ENCODE peak calls at places on chromosome 19, in four cellular contexts. Y is upper lobe of left lung, J is stomach, V is HL-60. S is an unnamed sample.

GRCh38 chr19:16640951-16641350 is 12.9 kb upstream of the MED26 start:
- DNase-seq in J (no peak), V (no peak), Y (no peak), S (no peak)

GRCh38 chr19:29539668-29540067 is 13.9 kb downstream of the VSTM2B start:
- DNase-seq in V (no peak), Y (no peak), J (no peak), S (peak)

GRCh38 chr19:4113398-4114088 is 10.4 kb downstream of the MAP2K2 start:
- DNase-seq in V (no peak), J (no peak), Y (no peak), S (no peak)

GRCh38 chr19:56507446-56508281 is at the start of gene ZNF471:
- DNase-seq in J (peak), V (peak), Y (peak), S (peak)

GRCh38 chr19:7925171-7925837 is 631 bp downstream of the CTXN1 start:
- DNase-seq in V (no peak), Y (peak), J (peak), S (peak)

GRCh38 chr19:10567696-10568443 is 909 bp downstream of the CDKN2D start:
- DNase-seq in J (no peak), V (no peak), Y (no peak), S (no peak)

GRCh38 chr19:38816131-38816750 is 3.5 kb upstream of the LGALS4 start:
- DNase-seq in V (no peak), Y (no peak), J (no peak), S (peak)

GRCh38 chr19:49590971-49591730 is at the start of gene PRR12:
- DNase-seq in V (peak), Y (peak), J (peak), S (peak)

GRCh38 chr19:51339687-51340656 is 2.0 kb downstream of the VSIG10L start:
- DNase-seq in J (peak), Y (peak), V (peak), S (peak)

GRCh38 chr19:42235181-42235580 is 7.2 kb downstream of the GSK3A start:
- DNase-seq in J (no peak), Y (no peak), V (no peak), S (no peak)

GRCh38 chr19:41928754-41929535 is 696 bp upstream of the ERFL start:
- DNase-seq in Y (no peak), J (no peak), V (peak), S (peak)

GRCh38 chr19:47421844-47422395 is 2.6 kb upstream of the MEIS3 start:
- DNase-seq in V (no peak), J (no peak), Y (no peak), S (no peak)

GRCh38 chr19:47723573-47723923 is 10.3 kb downstream of the EHD2 start:
- DNase-seq in V (peak), J (peak), Y (peak), S (no peak)

GRCh38 chr19:15629003-15629880 is 11.5 kb upstream of the CYP4F3 start:
- DNase-seq in V (peak), J (peak), Y (peak), S (peak)

GRCh38 chr19:58561373-58562125 is 3.1 kb upstream of the UBE2M start:
- DNase-seq in V (no peak), J (no peak), Y (no peak), S (peak)

GRCh38 chr19:15532779-15533521 is 24.6 kb downstream of the CYP4F22 start:
- DNase-seq in J (no peak), Y (no peak), V (peak), S (no peak)

GRCh38 chr19:54430306-54431254 is 15.3 kb downstream of the TTYH1 start:
- DNase-seq in J (no peak), Y (no peak), V (no peak), S (peak)

GRCh38 chr19:49422407-49423277 is 599 bp downstream of the PTH2 start:
- DNase-seq in Y (no peak), V (no peak), J (no peak), S (no peak)

GRCh38 chr19:29262085-29262484 is 49.1 kb upstream of the UQCRFS1 start:
- DNase-seq in Y (no peak), V (no peak), J (no peak), S (no peak)

GRCh38 chr19:42176649-42176989 is 40.9 kb downstream of the DEDD2 start:
- DNase-seq in J (peak), V (no peak), Y (no peak), S (no peak)

GRCh38 chr19:33024398-33024797 is 40.3 kb downstream of the RHPN2 start:
- DNase-seq in J (no peak), V (no peak), Y (no peak), S (no peak)

GRCh38 chr19:49570997-49571676 is 9.2 kb downstream of the NOSIP start:
- DNase-seq in Y (no peak), V (no peak), J (peak), S (no peak)

DNA sequence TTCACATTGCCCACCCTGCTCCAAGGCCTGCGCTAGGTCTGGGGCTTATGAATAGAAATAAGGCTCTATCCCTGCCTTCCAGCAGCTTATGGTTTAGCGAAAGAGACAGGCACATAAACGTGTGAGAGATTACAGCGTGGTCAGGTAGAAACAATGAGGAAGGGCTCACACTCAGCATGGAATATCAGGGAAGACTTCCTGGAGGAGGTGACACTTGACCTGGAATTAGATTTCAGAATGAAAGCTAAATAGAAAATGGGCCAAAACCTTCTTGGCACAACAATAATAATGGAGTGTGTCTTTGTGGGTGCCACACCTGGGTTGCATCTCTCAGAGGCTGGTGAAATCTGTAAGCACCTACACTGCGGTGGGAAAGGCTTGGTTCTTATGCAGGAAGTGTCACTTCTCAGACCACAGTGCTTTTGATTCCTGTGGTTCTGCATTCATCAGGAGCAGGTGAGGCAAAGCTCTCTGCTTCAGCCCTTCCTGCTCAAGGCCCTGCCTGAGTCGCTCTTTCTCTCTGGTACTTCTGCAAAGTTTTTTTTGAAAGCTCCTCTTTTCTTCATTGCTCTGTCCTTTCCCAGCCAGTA is 430.3 kb downstream of the ZNF536 start:
- DNase-seq in J (no peak), Y (no peak), V (no peak), S (no peak)
- H3K27ac ChIP-seq in J (no peak), Y (no peak), V (no peak), S (no peak)

GRCh38 chr19:2477141-2477710 is 1.3 kb downstream of the GADD45B start:
- DNase-seq in J (peak), Y (peak), V (no peak), S (peak)
- TF ChIP-seq POLR2AphosphoS5 in J (no peak), Y (peak), V (peak), S (peak)

DNA sequence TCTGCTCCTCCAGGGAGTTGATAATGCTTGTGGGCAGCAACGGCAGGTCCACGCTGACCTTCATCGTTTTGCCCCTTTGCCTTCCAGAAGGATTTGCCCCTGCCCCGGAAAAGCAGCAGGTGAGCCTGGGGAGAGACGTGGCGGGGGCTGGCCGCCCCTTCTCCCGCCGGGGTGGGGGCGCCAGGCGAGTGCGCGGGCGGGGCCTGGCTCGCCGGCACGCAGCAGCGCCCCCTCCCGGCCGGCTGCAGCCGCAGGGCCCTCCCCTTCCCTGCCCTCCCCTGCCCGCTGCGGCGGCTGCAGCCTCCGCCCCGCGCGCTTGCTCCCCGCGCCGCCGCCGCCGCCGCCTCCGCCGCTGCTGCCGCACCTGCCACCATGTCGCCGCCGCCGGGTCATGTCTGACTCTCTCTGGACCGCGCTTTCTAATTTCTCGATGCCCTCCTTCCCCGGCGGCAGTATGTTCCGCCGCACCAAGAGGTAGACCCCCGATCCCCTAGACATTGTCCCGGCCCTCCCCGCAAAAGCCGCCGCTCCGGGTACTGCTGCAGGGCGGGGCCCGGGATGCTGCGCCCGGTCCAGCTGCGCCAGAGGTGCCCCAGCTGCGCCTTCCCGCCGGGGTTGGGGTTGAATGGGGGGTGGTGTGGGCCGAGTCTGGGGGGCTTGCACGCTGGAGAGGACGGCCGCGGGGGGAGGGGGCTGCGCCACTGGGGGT is at the start of gene MAST1:
- DNase-seq in Y (peak), J (peak), V (peak), S (peak)
- TF ChIP-seq CTCF in Y (peak), J (peak), V (peak), S (no peak)

GRCh38 chr19:769610-770009 is 18.7 kb downstream of the MISP start:
- DNase-seq in J (no peak), Y (no peak), V (no peak), S (no peak)
- H3K27ac ChIP-seq in J (no peak), Y (no peak), V (no peak), S (no peak)

DNA sequence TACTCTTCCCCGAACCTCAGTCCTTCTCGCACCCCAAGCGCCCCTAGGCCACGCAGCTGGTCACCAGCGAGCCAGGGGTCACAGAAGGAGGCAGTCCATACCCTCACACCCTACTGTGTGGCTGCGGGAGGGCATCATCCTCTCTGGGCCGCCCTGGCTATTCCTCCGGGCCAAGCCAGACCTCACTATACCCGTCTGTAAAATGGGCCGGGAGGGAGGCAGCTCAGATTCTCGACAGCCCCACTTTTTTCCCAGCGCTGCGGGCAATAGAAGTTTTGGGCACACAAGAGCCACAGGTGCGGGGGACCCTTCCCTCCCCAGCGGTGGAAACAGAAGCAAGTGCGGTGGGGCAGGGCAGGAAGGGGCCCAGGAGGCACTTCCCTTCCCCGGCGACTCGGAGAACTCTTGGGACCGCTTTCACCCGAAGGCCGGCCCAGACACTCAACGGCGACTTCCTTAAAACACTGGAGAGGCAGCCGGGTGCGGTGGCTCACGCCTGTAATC is 5.6 kb upstream of the ARRDC2 start:
- DNase-seq in V (peak), J (no peak), Y (peak), S (peak)
- TF ChIP-seq POLR2AphosphoS5 in V (peak), J (no peak), Y (no peak), S (peak)

GRCh38 chr19:34837262-34837661 is 64.2 kb upstream of the ZNF599 start:
- DNase-seq in J (peak), Y (no peak), V (no peak), S (peak)

GRCh38 chr19:34835952-34836351 is 62.9 kb upstream of the ZNF599 start:
- DNase-seq in V (no peak), J (no peak), Y (no peak), S (no peak)

GRCh38 chr19:34838753-34839431 is 65.9 kb upstream of the ZNF599 start:
- DNase-seq in V (no peak), J (peak), Y (no peak), S (peak)

GRCh38 chr19:34841780-34842179 is 68.8 kb upstream of the ZNF599 start:
- DNase-seq in J (no peak), V (no peak), Y (no peak), S (no peak)

DNA sequence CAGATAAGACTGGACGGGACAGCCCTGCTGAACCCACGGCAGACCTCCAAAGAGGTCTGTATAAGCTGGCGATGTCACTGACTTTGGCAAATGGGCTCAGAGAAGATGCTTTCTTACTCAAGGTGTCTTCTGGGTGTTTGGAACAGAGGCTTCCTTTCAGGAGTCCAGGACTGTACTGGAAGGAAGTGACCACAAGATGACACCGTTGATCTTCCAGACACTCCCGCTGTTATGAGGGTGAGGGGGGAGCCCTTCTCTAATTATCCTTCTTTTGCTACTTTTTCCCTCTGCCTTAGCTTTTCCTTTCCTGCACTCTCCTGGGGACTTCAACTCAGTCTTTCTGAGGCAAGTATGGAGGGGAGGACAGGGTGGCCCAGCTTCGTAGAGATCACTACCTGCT is 65.2 kb upstream of the ZNF599 start:
- DNase-seq in Y (no peak), V (no peak), J (peak), S (no peak)
- TF ChIP-seq CTCF in Y (no peak), V (no peak), J (no peak), S (no peak)

S was measured in spleen.